ENCODE peak calls at places on chromosomes 3 and 15, in five cellular contexts. Q is transverse colon, K is right lobe of liver, U is A549, P is esophagus squamous epithelium. S is an unnamed sample.
A peak's percentile ranks its signal among the peaks of the same experiment; 100 is the strongest.

GRCh38 chr3:27380433-27381357 is 11.5 kb upstream of the NEK10 start:
- DNase-seq in U (no peak), K (no peak), Q (no peak), P (no peak), S (no peak)

GRCh38 chr3:126245811-126246727 is 65.7 kb upstream of the ALDH1L1 start:
- DNase-seq in U (peak; percentile 54), K (no peak), P (no peak), Q (peak; percentile 45), S (peak; percentile 69)

GRCh38 chr3:87855626-87856025 is 203.2 kb downstream of the CGGBP1 start:
- DNase-seq in K (no peak), U (peak; percentile 60), Q (no peak), P (no peak), S (no peak)

GRCh38 chr15:81274932-81275341 is 49.0 kb downstream of the STARD5 start:
- DNase-seq in P (no peak), K (peak; percentile 84), Q (peak; percentile 88), U (peak; percentile 80), S (peak; percentile 81)

GRCh38 chr3:174937488-174937887 is 78.4 kb downstream of the NAALADL2 start:
- DNase-seq in P (no peak), Q (no peak), U (no peak), K (no peak), S (no peak)

GRCh38 chr3:171847595-171848259 is 4.6 kb downstream of the TMEM212 start:
- DNase-seq in U (no peak), P (no peak), K (no peak), Q (no peak), S (no peak)

GRCh38 chr15:31387101-31387482 is 60.5 kb downstream of the KLF13 start:
- DNase-seq in U (no peak), Q (no peak), P (no peak), K (no peak), S (no peak)

GRCh38 chr15:77688270-77689058 is 55.8 kb upstream of the LINGO1 start:
- DNase-seq in Q (no peak), P (no peak), K (no peak), U (no peak), S (no peak)

GRCh38 chr15:70362911-70363310 is 265.2 kb upstream of the TLE3 start:
- DNase-seq in U (peak; percentile 35), P (no peak), K (no peak), Q (peak; percentile 29), S (no peak)

GRCh38 chr15:94080416-94080815 is 150.9 kb upstream of the MCTP2 start:
- DNase-seq in Q (no peak), K (no peak), P (no peak), U (no peak), S (no peak)

GRCh38 chr15:65550681-65551098 is 20.4 kb downstream of the HACD3 start:
- DNase-seq in Q (no peak), U (no peak), P (no peak), K (no peak), S (no peak)

GRCh38 chr3:166900866-166901577 is 479.1 kb downstream of the ZBBX start:
- DNase-seq in Q (no peak), U (no peak), P (no peak), K (no peak), S (no peak)

DNA sequence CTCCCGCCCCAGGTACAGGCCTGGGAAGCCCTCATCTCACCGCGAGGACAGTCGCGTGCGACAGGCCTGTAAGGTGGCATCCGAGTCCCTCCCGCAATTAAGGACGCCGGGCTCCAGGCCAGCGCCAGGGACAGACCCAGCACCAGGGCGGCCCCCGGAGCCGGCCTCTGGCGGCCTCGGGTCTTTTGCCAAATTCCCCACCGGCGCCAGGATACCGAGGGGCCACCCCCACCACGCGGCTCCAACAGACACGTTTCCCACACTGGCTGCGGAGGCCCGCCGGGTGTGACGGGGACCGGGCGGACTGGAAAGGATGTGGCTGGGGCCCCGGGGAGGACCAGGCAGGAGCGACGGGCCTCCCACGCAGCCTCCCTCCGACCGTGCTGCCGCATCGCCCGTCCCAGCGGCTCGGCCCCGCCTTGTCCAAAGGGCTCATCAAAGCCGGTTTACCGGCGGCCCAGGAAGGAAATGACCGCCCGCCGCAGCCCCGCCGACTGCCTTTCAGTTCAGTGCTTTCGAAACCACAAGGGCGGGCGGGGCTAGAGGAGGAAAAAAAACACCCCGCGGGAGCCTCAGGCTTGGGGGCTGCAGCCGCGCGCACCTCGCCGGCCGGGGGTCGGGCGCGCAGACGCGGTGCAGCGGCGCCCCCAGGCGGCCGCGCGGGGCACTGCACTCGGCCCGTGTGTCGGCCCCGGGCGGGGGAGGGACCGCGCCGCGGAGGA is 11.2 kb downstream of the XXYLT1 start:
- DNase-seq in P (peak; percentile 77), U (peak; percentile 54), K (peak; percentile 91), Q (peak; percentile 93), S (peak; percentile 95)
- TF ChIP-seq POLR2A in P (peak; percentile 67), U (no peak), K (peak; percentile 63), Q (peak; percentile 52), S (peak; percentile 73)

GRCh38 chr3:45787551-45787950 is 8.8 kb downstream of the SLC6A20 start:
- DNase-seq in K (no peak), Q (no peak), P (no peak), U (no peak), S (no peak)
- H3K4me1 ChIP-seq in K (no peaks in the 10 kb centered on the region), Q (no peaks in the 10 kb centered on the region), P (no peaks in the 10 kb centered on the region), U (no peaks in the 10 kb centered on the region), S (no peaks in the 10 kb centered on the region)

GRCh38 chr3:169764453-169765280 is at the start of gene TERC:
- DNase-seq in P (peak; percentile 73), K (peak; percentile 95), U (peak; percentile 95), Q (peak; percentile 95), S (peak; percentile 95)
- TF ChIP-seq POLR2A in P (peak; percentile 97), K (peak; percentile 99), U (peak; percentile 76), Q (peak; percentile 99), S (peak; percentile 97)

GRCh38 chr15:68798695-68799094 is 22.0 kb downstream of the ANP32A start:
- DNase-seq in U (no peak), P (no peak), K (no peak), Q (no peak), S (no peak)

GRCh38 chr15:68795298-68795848 is 25.3 kb downstream of the ANP32A start:
- DNase-seq in Q (peak; percentile 90), U (no peak), P (peak; percentile 57), K (peak; percentile 88), S (peak; percentile 85)

GRCh38 chr15:68797157-68797556 is 23.5 kb downstream of the ANP32A start:
- DNase-seq in Q (no peak), K (no peak), U (no peak), P (no peak), S (no peak)

GRCh38 chr15:68796576-68796975 is 24.1 kb downstream of the ANP32A start:
- DNase-seq in P (no peak), Q (no peak), K (no peak), U (no peak), S (no peak)

GRCh38 chr15:68797589-68798377 is 22.9 kb downstream of the ANP32A start:
- DNase-seq in U (no peak), P (no peak), K (no peak), Q (no peak), S (no peak)
- H3K4me1 ChIP-seq in U (peaks cover 17% of the 10 kb centered on the region), P (peaks cover 90% of the 10 kb centered on the region), K (peaks cover 61% of the 10 kb centered on the region), Q (peaks cover 44% of the 10 kb centered on the region), S (peaks cover 6% of the 10 kb centered on the region)

DNA sequence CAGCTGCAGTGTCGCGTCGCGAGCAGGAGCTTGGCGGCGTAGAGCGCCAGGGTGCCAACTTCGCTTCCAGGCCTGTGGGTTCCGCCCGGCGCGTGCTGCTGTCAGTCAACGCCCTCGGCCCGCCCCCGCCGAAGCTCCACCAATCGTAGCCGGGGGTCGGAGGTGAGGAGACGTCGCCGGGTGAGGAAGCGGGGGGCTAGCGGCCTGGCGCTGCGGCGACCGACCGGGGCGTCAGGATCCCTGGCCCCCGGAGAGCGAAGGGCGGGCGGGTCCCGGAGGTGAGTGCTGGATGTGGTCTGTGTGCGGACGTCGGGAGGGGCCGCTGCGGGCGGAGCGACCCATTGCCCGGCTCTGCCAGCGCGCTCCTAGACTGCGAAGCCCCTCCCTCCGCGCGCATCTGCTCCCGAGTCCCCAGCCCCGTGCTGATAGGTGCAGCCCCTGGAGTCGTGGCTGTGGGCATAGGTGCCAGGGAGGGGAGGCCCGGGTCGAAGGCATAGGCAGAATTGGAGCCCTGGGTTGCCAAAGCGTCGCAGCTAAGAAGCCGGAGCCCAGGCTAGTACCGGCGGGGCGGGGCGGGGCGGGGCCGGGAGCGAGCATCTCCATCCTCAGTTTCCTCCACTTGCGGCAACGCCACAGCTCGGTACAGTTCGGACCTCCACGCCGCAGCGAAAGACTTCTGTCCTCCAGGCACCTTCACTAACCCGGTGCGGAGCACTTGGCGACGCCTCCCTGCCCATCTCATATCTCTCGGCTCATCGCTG is at the start of gene NXPE3:
- DNase-seq in U (peak; percentile 90), Q (peak; percentile 93), K (peak; percentile 92), P (peak; percentile 52), S (peak; percentile 90)
- TF ChIP-seq POLR2A in U (peak; percentile 71), Q (no peak), K (no peak), P (peak; percentile 66), S (peak; percentile 44)

GRCh38 chr15:98792117-98792516 is 143.8 kb downstream of the IGF1R start:
- DNase-seq in K (no peak), P (no peak), U (no peak), Q (no peak), S (no peak)

GRCh38 chr15:98795980-98796379 is 147.6 kb downstream of the IGF1R start:
- DNase-seq in U (no peak), K (no peak), P (no peak), Q (no peak), S (no peak)

GRCh38 chr15:98794754-98795153 is 146.4 kb downstream of the IGF1R start:
- DNase-seq in P (no peak), K (no peak), U (peak; percentile 66), Q (no peak), S (no peak)

GRCh38 chr15:98796685-98797084 is 148.3 kb downstream of the IGF1R start:
- DNase-seq in Q (no peak), U (no peak), P (no peak), K (no peak), S (no peak)

DNA sequence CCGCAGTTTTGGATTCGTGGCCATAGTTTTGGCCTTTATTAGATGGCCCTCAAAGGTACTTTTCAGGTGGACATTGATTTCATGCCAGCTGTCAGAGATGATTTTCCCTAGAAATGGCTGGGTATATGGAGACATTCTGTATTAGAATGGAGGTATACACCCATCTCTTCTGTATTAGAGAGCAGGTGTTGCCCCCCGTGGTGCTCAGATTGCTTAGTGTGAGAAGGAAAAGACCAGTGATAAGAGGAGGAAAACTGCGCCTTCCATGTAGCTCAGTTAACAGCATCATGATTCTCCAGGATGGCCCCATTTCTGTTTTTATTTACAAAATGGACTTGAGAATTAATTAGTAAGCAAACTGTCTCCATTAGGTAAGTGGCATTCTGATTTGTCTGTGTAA is 145.9 kb downstream of the IGF1R start:
- DNase-seq in U (no peak), P (no peak), Q (no peak), K (no peak), S (no peak)
- H3K4me1 ChIP-seq in U (peaks cover 99% of the 10 kb centered on the region), P (peaks cover 70% of the 10 kb centered on the region), Q (peaks cover 18% of the 10 kb centered on the region), K (no peaks in the 10 kb centered on the region), S (peaks cover 8% of the 10 kb centered on the region)

GRCh38 chr3:127590593-127591477 is at the start of gene TPRA1:
- DNase-seq in U (peak; percentile 96), P (peak; percentile 60), Q (peak; percentile 90), K (peak; percentile 92), S (peak; percentile 84)
- TF ChIP-seq POLR2A in U (peak; percentile 41), P (peak; percentile 32), Q (peak; percentile 43), K (peak; percentile 31), S (peak; percentile 47)

DNA sequence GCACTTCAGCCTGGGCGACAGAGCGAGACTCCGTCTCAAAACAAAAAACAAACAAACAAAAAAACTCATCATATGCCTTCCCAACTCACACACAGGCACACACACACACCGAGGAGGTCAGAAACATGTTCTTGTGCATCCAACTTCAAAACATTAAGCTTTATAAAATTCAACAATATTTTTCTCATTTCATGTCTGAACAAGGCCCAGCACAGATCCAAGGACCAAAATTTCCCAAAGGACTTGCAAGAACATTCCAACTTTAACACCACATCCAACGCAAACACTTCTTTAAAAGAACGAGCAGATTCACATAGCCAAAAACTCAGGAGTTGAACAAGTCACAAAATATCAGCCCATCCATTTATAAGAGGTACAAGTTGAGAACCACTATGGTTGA is 148.4 kb downstream of the MAGI1 start:
- DNase-seq in P (no peak), Q (no peak), U (no peak), K (no peak), S (no peak)
- H3K4me1 ChIP-seq in P (peaks cover 20% of the 10 kb centered on the region), Q (no peaks in the 10 kb centered on the region), U (peaks cover 17% of the 10 kb centered on the region), K (no peaks in the 10 kb centered on the region), S (no peaks in the 10 kb centered on the region)

S was measured in uterus.